ENCODE peak calls at places on chromosome 19, in seven cellular contexts. X is GM12878, V is K562, B is H1, M is HepG2, R is SK-N-SH, F is GM12892. P is an unnamed sample.

GRCh38 chr19:34838248-34838647 is 65.2 kb upstream of the ZNF599 start:
- DNase-seq in B (no peak), F (no peak), R (peak; percentile 69), X (no peak), M (peak; percentile 15), V (peak; percentile 28), P (no peak)

GRCh38 chr19:7874080-7874856 is at the start of gene PRR36:
- DNase-seq in X (no peak), M (peak; percentile 58), B (peak; percentile 93), F (no peak), V (peak; percentile 43), R (peak; percentile 93), P (no peak)

GRCh38 chr19:47446534-47447469 is 24.9 kb downstream of the SLC8A2 start:
- DNase-seq in X (no peak), R (peak; percentile 90), F (no peak), V (peak; percentile 84), B (peak; percentile 93), M (no peak), P (no peak)

GRCh38 chr19:13633109-13633508 is 126.8 kb upstream of the CACNA1A start:
- DNase-seq in M (peak; percentile 64), R (no peak), B (no peak), V (no peak), F (no peak), X (no peak), P (no peak)

GRCh38 chr19:2494084-2494446 is 18.1 kb downstream of the GADD45B start:
- DNase-seq in X (no peak), F (peak; percentile 13), B (no peak), R (peak; percentile 75), V (no peak), M (no peak), P (no peak)

GRCh38 chr19:30046522-30046921 is 104.5 kb downstream of the URI1 start:
- DNase-seq in F (no peak), M (no peak), X (peak; percentile 33), B (no peak), R (peak; percentile 50), V (no peak), P (no peak)

GRCh38 chr19:54188224-54188871 is 1.0 kb downstream of the MBOAT7 start:
- DNase-seq in F (no peak), R (no peak), M (no peak), X (no peak), B (no peak), V (peak; percentile 72), P (no peak)

GRCh38 chr19:4120531-4120930 is 3.4 kb downstream of the MAP2K2 start:
- DNase-seq in B (no peak), V (no peak), R (no peak), M (no peak), X (no peak), F (no peak), P (no peak)

GRCh38 chr19:13864513-13865242 is 12.3 kb upstream of the NANOS3 start:
- DNase-seq in F (no peak), V (no peak), B (no peak), R (peak; percentile 85), X (no peak), M (no peak), P (no peak)

GRCh38 chr19:18278521-18279265 is 2.7 kb downstream of the JUND start:
- DNase-seq in R (no peak), X (no peak), M (no peak), B (no peak), F (no peak), V (no peak), P (no peak)

GRCh38 chr19:51470966-51471365 is 7.4 kb upstream of the CEACAM18 start:
- DNase-seq in V (peak; percentile 27), R (no peak), X (no peak), F (no peak), M (no peak), B (no peak), P (no peak)

GRCh38 chr19:16328824-16329482 is 4.3 kb downstream of the KLF2 start:
- DNase-seq in B (no peak), M (no peak), R (no peak), F (no peak), V (no peak), X (no peak), P (no peak)

GRCh38 chr19:16326401-16327130 is 1.9 kb downstream of the KLF2 start:
- DNase-seq in R (no peak), X (no peak), M (no peak), B (peak; percentile 81), F (no peak), V (no peak), P (no peak)

GRCh38 chr19:16327131-16327450 is 2.5 kb downstream of the KLF2 start:
- DNase-seq in R (no peak), V (no peak), F (no peak), B (no peak), M (no peak), X (no peak), P (no peak)

GRCh38 chr19:16327501-16327900 is 2.9 kb downstream of the KLF2 start:
- DNase-seq in B (no peak), F (no peak), R (no peak), V (no peak), M (no peak), X (no peak), P (no peak)

DNA sequence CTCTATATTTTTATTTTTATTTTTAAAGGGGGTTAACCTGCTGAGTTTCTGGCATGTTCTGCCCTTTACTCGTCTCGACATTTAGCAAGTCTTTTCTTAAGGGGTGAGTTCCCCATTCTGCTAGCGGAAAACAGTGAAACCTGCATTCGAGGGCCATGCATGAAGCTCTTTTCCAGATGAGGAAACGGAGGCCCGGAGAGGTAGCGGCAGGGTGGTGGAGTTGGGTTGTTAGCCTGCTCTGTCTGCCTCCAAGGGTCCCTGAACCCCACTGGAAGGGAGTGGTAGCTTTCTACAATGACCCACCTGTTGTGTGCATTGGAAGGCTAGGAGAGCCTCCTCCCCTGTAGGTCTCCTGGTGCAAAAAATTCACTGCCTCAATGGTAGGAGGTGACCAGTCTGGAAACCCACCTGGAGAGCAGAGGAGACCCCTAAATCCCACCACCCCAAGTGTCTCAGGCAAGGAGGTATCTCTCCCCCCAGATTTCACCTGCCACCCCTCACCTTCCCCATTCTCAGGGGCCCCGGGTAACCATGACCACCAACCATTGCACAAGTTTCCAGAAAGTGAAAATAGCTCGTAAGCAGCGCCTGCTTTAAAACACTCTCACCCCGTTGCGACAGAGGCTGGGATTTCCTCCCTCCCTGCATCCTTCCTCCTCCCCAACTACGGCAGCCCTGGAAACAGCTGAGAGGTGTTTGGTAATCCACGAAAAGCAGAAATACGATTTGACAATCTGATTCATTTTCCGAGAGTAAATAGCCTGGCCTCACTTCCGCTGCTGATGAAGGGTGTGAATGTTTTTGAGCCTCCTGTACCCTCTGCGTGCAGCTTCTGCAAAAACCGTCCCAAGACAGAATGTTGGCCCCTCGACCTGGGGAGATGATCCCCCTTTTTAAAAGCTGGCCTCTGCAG is 3.5 kb downstream of the KLF2 start:
- DNase-seq in V (no peak), X (no peak), M (no peak), R (no peak), F (no peak), B (no peak), P (no peak)
- TF ChIP-seq TAF1 in V (no peak), X (no peak), M (no peak), R (no peak), F (no peak), B (no peak), P (no peak)

DNA sequence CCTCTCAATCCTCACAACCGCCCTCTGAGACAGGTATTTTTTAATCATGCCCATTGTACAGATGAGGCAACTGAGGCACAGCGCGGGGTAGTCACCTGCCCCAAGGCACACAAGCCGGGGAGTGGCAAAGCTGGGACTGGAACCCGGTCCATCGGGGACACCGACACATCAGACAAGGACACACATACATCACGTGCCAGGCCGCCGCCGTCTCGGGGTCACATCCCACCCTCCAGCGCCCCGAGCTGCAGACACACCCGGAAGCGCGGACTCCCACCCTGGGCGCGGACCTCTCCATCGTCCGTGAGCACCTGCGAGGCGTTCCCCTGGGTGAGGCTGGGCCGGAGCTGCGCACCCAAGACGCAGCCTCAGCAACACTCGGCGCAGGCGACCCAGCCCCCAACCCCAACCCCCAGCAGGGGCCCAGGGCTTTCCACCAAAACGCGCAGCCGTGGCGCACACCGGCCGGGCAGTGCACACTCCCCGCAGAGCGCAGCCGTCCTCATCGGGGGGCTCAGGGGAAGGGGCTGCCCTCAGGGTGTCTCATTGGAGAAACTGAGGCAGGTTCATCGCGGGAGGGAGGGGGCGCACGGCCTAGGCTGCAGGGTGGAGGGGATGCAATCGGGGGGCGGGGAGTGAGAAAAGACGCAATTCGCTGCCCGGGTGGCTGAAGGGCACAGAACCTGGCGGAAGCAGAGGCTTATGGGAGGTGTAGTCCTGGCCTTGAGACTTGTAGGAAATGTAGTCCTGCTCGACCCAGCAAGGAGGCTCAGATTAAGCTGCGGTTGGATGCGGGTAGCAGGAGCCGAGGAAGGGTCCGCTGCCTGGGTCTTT is 1.9 kb upstream of the LMTK3 start:
- DNase-seq in V (peak; percentile 67), F (peak; percentile 80), B (peak; percentile 87), R (peak; percentile 86), M (peak; percentile 58), X (no peak), P (peak; percentile 84)
- TF ChIP-seq POLR2AphosphoS5 in V (no peak), F (no peak), B (no peak), R (no peak), M (no peak), X (no peak), P (no peak)

DNA sequence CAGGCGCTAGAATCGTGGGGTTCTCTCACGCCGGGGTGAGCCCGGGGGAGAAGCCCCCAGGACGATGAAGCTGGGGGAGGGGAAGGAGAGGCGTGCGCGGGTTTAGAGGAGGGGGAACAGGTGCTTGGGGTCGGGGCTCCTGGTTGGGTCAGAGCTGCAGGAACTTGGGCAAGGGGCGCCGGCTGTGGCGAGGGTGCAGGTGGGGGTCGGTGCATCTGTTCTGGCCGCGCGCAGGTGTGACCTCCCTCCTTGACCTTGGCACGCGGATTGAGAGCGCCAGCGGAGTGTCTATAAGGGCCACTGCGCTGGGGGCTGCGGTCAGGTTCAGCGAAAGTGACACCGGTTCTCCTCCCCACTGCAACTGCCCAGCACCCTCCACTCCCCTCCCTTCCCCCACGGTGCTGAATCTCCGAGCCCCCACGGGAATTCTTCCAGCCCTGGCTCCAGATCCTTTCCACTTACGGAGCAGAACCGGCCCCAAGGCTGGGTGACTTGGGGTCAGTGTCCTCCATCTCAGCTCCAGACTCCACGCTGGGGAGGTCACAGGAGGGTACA is 618 bp downstream of the TMEM38A start:
- DNase-seq in B (peak; percentile 60), V (peak; percentile 26), F (peak; percentile 39), X (no peak), R (peak; percentile 36), M (no peak), P (no peak)
- TF ChIP-seq TAF1 in B (peak; percentile 21), V (no peak), F (no peak), X (no peak), R (no peak), M (no peak), P (no peak)

GRCh38 chr19:35871611-35872010 is 3.2 kb downstream of the APLP1 start:
- DNase-seq in V (no peak), X (no peak), F (no peak), B (no peak), R (no peak), M (no peak), P (no peak)

GRCh38 chr19:35868823-35869326 is 501 bp downstream of the APLP1 start:
- DNase-seq in B (no peak), R (no peak), F (no peak), X (no peak), M (no peak), V (no peak), P (no peak)

GRCh38 chr19:35868172-35868822 is at the start of gene APLP1:
- DNase-seq in M (peak; percentile 14), F (no peak), R (peak; percentile 92), X (no peak), V (peak; percentile 91), B (peak; percentile 84), P (no peak)

GRCh38 chr19:35870798-35871197 is 2.4 kb downstream of the APLP1 start:
- DNase-seq in B (peak; percentile 67), M (no peak), X (no peak), R (no peak), F (no peak), V (no peak), P (no peak)

GRCh38 chr19:35869327-35870123 is 1.2 kb downstream of the APLP1 start:
- DNase-seq in V (peak; percentile 89), B (peak; percentile 94), R (peak; percentile 89), X (no peak), F (peak; percentile 68), M (peak; percentile 41), P (peak; percentile 87)
- TF ChIP-seq POLR2AphosphoS5 in V (no peak), B (no peak), R (no peak), X (no peak), F (no peak), M (no peak), P (no peak)

P was measured in GM12891.